ENCODE peak calls at places on chromosomes 16 and 17, in seven cellular contexts. One of them, this sample, is unnamed.
A peak's percentile ranks its signal among the peaks of the same experiment; 100 is the strongest.

GRCh38 chr16:80899804-80900592 is 95.6 kb upstream of the CDYL2 start:
- DNase-seq in cerebellar cortex: peak; percentile 76
- DNase-seq in germinal center: no peak
- DNase-seq in mesendoderm: no peak
- DNase-seq in ecto neural progenitor cell: no peak
- DNase-seq in HCEC 1CT: peak; percentile 6
- DNase-seq in T-cell: no peak
- DNase-seq in this sample: peak; percentile 62

GRCh38 chr17:76772842-76773521 is 35.1 kb downstream of the MFSD11 start:
- DNase-seq in cerebellar cortex: no peak
- DNase-seq in T-cell: peak; percentile 42
- DNase-seq in ecto neural progenitor cell: no peak
- DNase-seq in mesendoderm: peak; percentile 29
- DNase-seq in germinal center: no peak
- DNase-seq in HCEC 1CT: peak; percentile 88
- DNase-seq in this sample: no peak

GRCh38 chr17:19769946-19770652 is 22.0 kb upstream of the ALDH3A1 start:
- DNase-seq in cerebellar cortex: no peak
- DNase-seq in T-cell: no peak
- DNase-seq in HCEC 1CT: peak; percentile 47
- DNase-seq in mesendoderm: no peak
- DNase-seq in ecto neural progenitor cell: no peak
- DNase-seq in germinal center: no peak
- DNase-seq in this sample: no peak

GRCh38 chr17:57327176-57327970 is 71.0 kb downstream of the MSI2 start:
- DNase-seq in cerebellar cortex: no peak
- DNase-seq in HCEC 1CT: no peak
- DNase-seq in T-cell: no peak
- DNase-seq in mesendoderm: no peak
- DNase-seq in germinal center: no peak
- DNase-seq in ecto neural progenitor cell: no peak
- DNase-seq in this sample: no peak

GRCh38 chr17:9468532-9468931 is 107.1 kb downstream of the STX8 start:
- DNase-seq in germinal center: no peak
- DNase-seq in mesendoderm: no peak
- DNase-seq in ecto neural progenitor cell: no peak
- DNase-seq in cerebellar cortex: no peak
- DNase-seq in T-cell: no peak
- DNase-seq in HCEC 1CT: no peak
- DNase-seq in this sample: no peak

GRCh38 chr17:17782425-17783120 is 54.2 kb downstream of the SREBF1 start:
- DNase-seq in T-cell: no peak
- DNase-seq in cerebellar cortex: peak; percentile 53
- DNase-seq in ecto neural progenitor cell: peak; percentile 81
- DNase-seq in germinal center: no peak
- DNase-seq in HCEC 1CT: no peak
- DNase-seq in mesendoderm: peak; percentile 64
- DNase-seq in this sample: peak; percentile 23

GRCh38 chr17:30232822-30233427 is 2.6 kb downstream of the SLC6A4 start:
- DNase-seq in cerebellar cortex: no peak
- DNase-seq in mesendoderm: no peak
- DNase-seq in T-cell: no peak
- DNase-seq in ecto neural progenitor cell: no peak
- DNase-seq in germinal center: no peak
- DNase-seq in HCEC 1CT: no peak
- DNase-seq in this sample: no peak

GRCh38 chr17:45836047-45837044 is 8.3 kb upstream of the SPPL2C start:
- DNase-seq in ecto neural progenitor cell: no peak
- DNase-seq in cerebellar cortex: no peak
- DNase-seq in T-cell: no peak
- DNase-seq in HCEC 1CT: no peak
- DNase-seq in germinal center: no peak
- DNase-seq in mesendoderm: no peak
- DNase-seq in this sample: no peak